ENCODE peak calls at places on chromosomes 12 and 14, in four cellular contexts. X is prostate gland, W is Karpas-422, R is esophagus squamous epithelium. U is an unnamed sample. For H3K4me1, the result is how much of the 10 kb centered on the place peaks cover.

GRCh38 chr12:26845984-26846383 is 13.0 kb upstream of the ITPR2 start:
- DNase-seq in X (no peak), W (peak), R (no peak), U (no peak)

GRCh38 chr12:69096669-69097364 is 142.6 kb upstream of the CPSF6 start:
- DNase-seq in X (no peak), W (no peak), R (no peak), U (no peak)

GRCh38 chr14:69424139-69424923 is 25.8 kb downstream of the SLC39A9 start:
- DNase-seq in X (no peak), W (no peak), R (no peak), U (no peak)

GRCh38 chr12:116650585-116650984 is 87.3 kb downstream of the SPRING1 start:
- DNase-seq in X (no peak), W (no peak), R (no peak), U (no peak)

GRCh38 chr14:51533160-51533559 is 118.5 kb upstream of the FRMD6 start:
- DNase-seq in X (no peak), W (no peak), R (no peak), U (no peak)

GRCh38 chr12:64794305-64794704 is 30.1 kb upstream of the TBC1D30 start:
- DNase-seq in X (no peak), W (no peak), R (no peak), U (no peak)

GRCh38 chr14:69543341-69544249 is 31.1 kb downstream of the CCDC177 start:
- DNase-seq in X (no peak), W (no peak), R (peak), U (no peak)

GRCh38 chr14:74855021-74855420 is 20.9 kb downstream of the PROX2 start:
- DNase-seq in X (no peak), W (no peak), R (no peak), U (no peak)

GRCh38 chr14:54866588-54866987 is 36.0 kb downstream of the GCH1 start:
- DNase-seq in X (no peak), W (no peak), R (no peak), U (no peak)

GRCh38 chr12:93145086-93145485 is 216.0 kb upstream of the EEA1 start:
- DNase-seq in X (peak), W (peak), R (no peak), U (no peak)

GRCh38 chr12:6647083-6647604 is at the start of gene ACRBP:
- DNase-seq in X (peak), W (no peak), R (no peak), U (no peak)

GRCh38 chr12:46891306-46891705 is 65.5 kb upstream of the SLC38A4 start:
- DNase-seq in X (no peak), W (no peak), R (no peak), U (no peak)

GRCh38 chr14:59454131-59454530 is 11.0 kb downstream of the GPR135 start:
- DNase-seq in X (no peak), W (no peak), R (no peak), U (no peak)

GRCh38 chr12:123571343-123571813 is 13.0 kb upstream of the TMED2 start:
- DNase-seq in X (no peak), W (no peak), R (no peak), U (no peak)

GRCh38 chr14:32366256-32366655 is 37.2 kb downstream of the AKAP6 start:
- DNase-seq in X (peak), W (no peak), R (no peak), U (no peak)

GRCh38 chr12:13173012-13173441 is 23.5 kb upstream of the EMP1 start:
- DNase-seq in X (no peak), W (no peak), R (no peak), U (peak)

GRCh38 chr12:95820096-95820703 is 29.6 kb upstream of the NTN4 start:
- DNase-seq in X (peak), W (peak), R (no peak), U (no peak)

DNA sequence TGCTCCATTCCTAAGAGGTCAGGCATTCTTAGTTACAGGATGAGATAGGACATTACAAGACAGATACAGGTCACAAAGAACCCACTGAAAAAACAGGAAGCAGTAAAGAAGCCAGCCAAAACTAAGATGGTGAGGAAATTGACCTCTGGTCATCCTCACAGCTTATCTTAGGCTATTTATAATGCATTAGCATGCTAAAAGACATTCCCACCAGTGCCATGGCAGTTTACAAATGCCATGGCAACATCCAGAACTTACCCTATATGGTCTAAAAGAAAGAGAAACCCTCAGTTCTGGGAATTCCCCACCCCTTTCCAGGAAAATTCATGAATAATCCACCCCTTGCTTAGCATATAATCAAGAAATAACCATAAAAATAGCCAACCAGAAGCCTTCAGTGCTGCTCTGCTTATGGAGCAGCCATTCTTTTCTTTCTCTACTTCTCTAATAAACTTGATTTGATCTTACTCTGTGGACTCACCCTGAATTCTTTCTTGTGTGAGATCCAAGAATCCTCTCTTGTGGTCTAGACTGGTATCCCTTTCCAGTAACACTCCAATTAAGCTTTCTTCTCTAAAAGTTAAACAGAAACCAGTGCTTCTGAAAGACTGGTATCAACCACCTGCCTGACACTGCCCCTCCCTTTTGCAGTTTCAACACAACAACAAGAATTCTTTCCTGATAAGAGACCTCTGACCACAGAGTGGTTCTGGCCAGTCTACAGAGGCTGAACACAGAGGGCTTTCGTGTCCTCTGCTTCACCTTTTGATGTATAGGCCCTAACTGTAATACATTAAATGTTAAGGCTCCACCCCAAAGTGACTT is 86.9 kb downstream of the BCAT1 start:
- DNase-seq in X (no peak), W (no peak), R (no peak), U (no peak)
- H3K4me1 ChIP-seq in X (under half), W (under half), R (under half), U (under half)

DNA sequence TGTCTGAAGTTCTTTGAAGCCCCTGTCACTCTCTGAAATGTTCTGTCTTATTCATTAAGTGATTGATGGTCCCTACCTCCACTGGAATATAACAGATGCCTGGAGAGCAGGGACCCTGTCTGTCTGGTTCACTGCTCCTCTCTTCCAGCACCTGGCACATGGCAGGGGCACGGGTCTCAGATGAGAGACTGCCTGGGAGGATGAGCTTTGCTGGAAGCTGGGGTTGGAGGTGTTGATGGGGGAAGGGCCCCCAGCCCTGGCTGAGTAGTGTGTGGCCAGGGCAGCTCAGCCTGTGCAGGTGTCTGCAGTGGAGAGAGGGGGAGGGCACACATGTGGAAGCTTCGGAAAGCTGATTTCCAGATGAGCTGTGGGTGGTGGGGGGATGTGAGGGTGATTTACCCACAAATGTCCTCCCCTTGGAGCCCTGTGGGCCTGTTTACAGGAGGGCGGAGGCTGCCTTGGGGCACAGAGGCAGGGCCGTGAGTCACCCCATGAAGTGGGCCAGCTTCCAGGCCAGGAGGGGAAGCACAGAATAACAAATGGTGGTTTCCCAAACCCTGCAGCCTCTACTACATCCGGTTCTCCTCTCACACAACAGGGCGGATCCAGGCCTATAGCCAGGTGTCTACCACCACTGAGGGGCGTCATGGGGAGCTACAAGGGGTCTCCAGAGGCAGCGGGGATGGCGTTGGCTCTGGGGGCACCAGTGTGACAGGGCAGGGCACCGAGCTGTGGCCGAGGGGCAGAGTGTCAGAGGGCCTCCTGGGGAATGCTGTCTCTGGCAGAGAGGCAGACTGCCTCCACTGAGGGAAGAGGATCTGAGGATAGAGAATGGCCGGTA is 11.0 kb downstream of the KRT7 start:
- DNase-seq in X (peak), W (no peak), R (peak), U (no peak)
- H3K4me1 ChIP-seq in X (under half), W (under half), R (under half), U (half or more)

GRCh38 chr14:91374287-91374880 is 43.2 kb downstream of the CCDC88C start:
- DNase-seq in X (no peak), W (no peak), R (no peak), U (no peak)
- H3K4me1 ChIP-seq in X (under half), W (half or more), R (half or more), U (under half)

GRCh38 chr14:29236848-29237247 is 470.3 kb downstream of the FOXG1 start:
- DNase-seq in X (no peak), W (no peak), R (no peak), U (no peak)

GRCh38 chr14:29235991-29236390 is 469.4 kb downstream of the FOXG1 start:
- DNase-seq in X (no peak), W (no peak), R (no peak), U (no peak)

GRCh38 chr14:29233188-29233587 is 466.6 kb downstream of the FOXG1 start:
- DNase-seq in X (no peak), W (no peak), R (no peak), U (no peak)

GRCh38 chr14:29240046-29240445 is 473.5 kb downstream of the FOXG1 start:
- DNase-seq in X (no peak), W (no peak), R (no peak), U (no peak)

GRCh38 chr14:29236401-29236800 is 469.8 kb downstream of the FOXG1 start:
- DNase-seq in X (no peak), W (no peak), R (no peak), U (no peak)
- H3K4me1 ChIP-seq in X (under half), W (under half), R (under half), U (under half)

DNA sequence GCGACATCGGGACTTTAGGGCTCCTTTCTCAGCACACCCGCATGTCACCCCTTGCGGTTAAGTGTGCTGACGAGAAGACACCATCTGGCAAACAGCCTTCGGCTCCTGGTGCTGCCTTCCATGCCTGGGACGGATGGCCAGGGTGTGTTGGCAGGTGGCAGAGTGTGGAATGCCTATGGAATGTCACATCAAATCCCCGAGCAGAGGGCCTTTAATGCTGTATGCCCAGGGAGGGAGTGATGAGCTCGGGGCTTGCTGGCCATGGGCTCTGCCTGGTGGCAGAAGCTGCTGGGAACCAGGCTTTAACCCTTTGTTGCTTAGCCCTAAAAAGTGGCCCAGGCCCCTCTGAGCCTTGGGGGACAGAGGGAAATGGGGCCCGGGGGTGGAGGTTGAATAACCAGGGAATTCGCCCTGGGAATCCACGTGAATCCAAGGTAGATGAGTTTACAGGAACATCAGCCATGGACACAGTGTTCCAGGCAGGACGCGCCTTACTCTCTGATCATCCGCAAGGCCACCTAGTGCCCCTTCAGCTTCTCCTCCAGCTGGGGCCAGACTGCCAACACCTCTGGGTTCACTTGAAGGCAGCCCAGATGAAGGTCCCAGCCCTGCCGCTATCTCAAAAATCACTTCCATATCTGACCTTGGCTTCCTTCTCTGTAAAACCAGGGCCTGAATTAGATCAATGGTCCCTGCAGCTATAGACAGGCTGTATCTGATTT is 17.4 kb downstream of the FAM181A start:
- DNase-seq in X (no peak), W (no peak), R (no peak), U (no peak)
- H3K4me1 ChIP-seq in X (under half), W (under half), R (under half), U (half or more)

DNA sequence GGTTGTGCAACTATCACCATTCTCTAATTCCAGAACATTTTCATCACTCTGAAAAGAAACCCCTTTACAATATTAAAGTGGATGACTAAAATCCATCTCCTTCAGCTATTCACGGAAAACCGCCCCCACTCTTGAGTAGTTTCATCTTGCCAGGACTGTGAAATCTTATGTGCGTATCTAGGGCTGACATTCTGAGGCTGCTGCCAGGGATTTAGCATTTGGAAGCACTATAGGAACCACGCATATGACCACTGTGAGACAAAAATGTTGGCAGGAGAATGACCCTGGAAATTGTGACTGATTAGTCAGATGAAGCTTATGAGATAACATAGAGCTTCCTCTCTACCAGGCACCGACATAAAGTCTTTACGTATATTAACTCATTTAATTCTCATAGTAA is 305.2 kb upstream of the PDE3A start:
- DNase-seq in X (no peak), W (no peak), R (no peak), U (no peak)
- H3K4me1 ChIP-seq in X (under half), W (under half), R (under half), U (under half)

GRCh38 chr12:82725741-82726140 is 39.0 kb downstream of the TMTC2 start:
- DNase-seq in X (no peak), W (no peak), R (no peak), U (no peak)

GRCh38 chr12:82728710-82729109 is 42.0 kb downstream of the TMTC2 start:
- DNase-seq in X (no peak), W (no peak), R (no peak), U (no peak)

GRCh38 chr12:82721726-82722125 is 35.0 kb downstream of the TMTC2 start:
- DNase-seq in X (no peak), W (no peak), R (no peak), U (no peak)

GRCh38 chr12:82723891-82724290 is 37.2 kb downstream of the TMTC2 start:
- DNase-seq in X (no peak), W (no peak), R (no peak), U (no peak)

DNA sequence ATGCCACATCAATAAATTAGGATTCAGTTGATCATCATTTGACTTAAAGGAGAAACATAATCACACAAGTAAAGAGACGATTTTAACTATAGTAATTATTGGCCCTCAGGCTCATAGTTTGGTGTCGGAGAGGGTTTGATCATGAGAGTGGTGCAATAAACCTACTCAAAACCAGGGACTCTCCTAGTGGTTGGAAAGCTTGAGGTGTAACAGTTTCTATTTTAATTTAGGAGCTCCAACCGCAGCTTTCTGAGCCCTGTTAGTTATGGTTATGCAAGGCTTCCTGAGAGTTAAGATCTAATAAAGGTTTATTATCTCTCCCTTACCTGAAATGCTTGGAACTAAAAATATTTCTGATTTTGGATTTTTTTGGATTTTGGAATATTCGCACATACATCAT is 36.4 kb downstream of the TMTC2 start:
- DNase-seq in X (no peak), W (no peak), R (no peak), U (no peak)
- H3K4me1 ChIP-seq in X (under half), W (under half), R (under half), U (under half)

DNA sequence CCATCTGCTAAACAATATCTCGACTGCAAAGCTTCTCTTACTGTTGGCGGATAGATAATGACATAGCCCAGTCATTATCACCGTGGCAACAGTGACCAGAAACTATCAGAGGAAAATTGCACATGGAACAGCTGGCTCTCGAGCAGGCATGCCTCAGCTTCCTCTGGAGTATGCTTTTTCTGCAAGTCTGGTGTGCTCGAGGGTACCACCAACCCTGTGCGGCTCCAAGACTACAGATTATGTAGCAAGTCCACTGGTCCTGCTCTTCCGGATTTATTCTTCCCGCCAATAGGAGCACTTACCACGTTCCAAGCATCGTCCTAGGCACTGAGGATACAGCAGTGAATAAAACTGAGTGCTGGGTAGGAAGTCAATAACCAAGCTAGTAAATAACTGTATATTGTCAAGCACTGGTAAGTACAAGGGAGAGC is 1.4 kb upstream of the GLRX5 start:
- DNase-seq in X (no peak), W (peak), R (no peak), U (no peak)
- H3K4me1 ChIP-seq in X (under half), W (under half), R (half or more), U (half or more)

DNA sequence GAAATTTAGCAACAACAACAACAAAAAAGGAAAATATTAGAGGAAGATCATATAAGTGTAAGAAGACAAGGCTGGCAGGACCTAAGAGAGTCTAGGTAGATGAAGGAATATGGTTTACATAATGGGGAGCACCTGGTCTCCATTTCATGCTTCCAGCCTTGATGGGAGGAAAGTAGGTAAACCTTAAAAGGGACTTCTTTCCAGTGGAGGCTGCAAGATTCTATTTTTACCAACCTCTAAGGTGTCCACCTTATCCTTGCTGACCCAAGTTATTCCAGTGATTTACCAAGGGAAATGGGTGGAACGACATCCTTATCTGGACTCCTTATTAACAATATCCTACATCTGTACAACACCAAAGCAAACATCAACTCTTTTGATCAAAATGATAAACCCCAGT is 30.0 kb downstream of the DAD1 start:
- DNase-seq in X (no peak), W (no peak), R (no peak), U (no peak)
- H3K4me1 ChIP-seq in X (under half), W (under half), R (half or more), U (under half)

U was measured in esophagus muscularis mucosa.